ENCODE peak calls at places on chromosomes 5 and 9, in five cellular contexts. W is mesendoderm, N is IMR-90, Z is neuronal stem cell, Y is trophoblast cell. F is an unnamed sample. For H3K4me1, the result is how much of the 10 kb centered on the place peaks cover.

GRCh38 chr5:122723606-122724352 is 51.1 kb upstream of the SNX2 start:
- DNase-seq in Y (no peak), N (peak), Z (no peak), W (peak), F (no peak)

GRCh38 chr9:100486479-100487176 is 13.7 kb downstream of the TMEFF1 start:
- DNase-seq in Y (no peak), Z (no peak), N (no peak), W (no peak), F (no peak)

GRCh38 chr9:94809778-94810177 is 83.3 kb downstream of the AOPEP start:
- DNase-seq in Z (no peak), Y (peak), N (no peak), W (no peak), F (no peak)

GRCh38 chr9:77648458-77649108 is 461 bp upstream of the GNA14 start:
- DNase-seq in Y (no peak), W (peak), N (no peak), Z (peak), F (peak)

GRCh38 chr5:69217732-69218568 is 16.7 kb upstream of the CDK7 start:
- DNase-seq in Y (peak), Z (peak), W (peak), N (peak), F (peak)

GRCh38 chr9:15104826-15105420 is 194.7 kb upstream of the FREM1 start:
- DNase-seq in N (peak), Z (peak), Y (no peak), W (peak), F (peak)

GRCh38 chr5:128877476-128877875 is 87.8 kb upstream of the SLC27A6 start:
- DNase-seq in W (no peak), Y (no peak), N (no peak), Z (no peak), F (no peak)

GRCh38 chr9:84152204-84152603 is 171.6 kb downstream of the RMI1 start:
- DNase-seq in N (no peak), W (no peak), Y (no peak), Z (no peak), F (no peak)

GRCh38 chr5:96927008-96927407 is 8.9 kb upstream of the LNPEP start:
- DNase-seq in Z (no peak), N (peak), W (no peak), Y (no peak), F (no peak)

GRCh38 chr9:134457321-134457923 is 131.2 kb downstream of the RXRA start:
- DNase-seq in Y (no peak), N (no peak), W (no peak), Z (no peak), F (no peak)

DNA sequence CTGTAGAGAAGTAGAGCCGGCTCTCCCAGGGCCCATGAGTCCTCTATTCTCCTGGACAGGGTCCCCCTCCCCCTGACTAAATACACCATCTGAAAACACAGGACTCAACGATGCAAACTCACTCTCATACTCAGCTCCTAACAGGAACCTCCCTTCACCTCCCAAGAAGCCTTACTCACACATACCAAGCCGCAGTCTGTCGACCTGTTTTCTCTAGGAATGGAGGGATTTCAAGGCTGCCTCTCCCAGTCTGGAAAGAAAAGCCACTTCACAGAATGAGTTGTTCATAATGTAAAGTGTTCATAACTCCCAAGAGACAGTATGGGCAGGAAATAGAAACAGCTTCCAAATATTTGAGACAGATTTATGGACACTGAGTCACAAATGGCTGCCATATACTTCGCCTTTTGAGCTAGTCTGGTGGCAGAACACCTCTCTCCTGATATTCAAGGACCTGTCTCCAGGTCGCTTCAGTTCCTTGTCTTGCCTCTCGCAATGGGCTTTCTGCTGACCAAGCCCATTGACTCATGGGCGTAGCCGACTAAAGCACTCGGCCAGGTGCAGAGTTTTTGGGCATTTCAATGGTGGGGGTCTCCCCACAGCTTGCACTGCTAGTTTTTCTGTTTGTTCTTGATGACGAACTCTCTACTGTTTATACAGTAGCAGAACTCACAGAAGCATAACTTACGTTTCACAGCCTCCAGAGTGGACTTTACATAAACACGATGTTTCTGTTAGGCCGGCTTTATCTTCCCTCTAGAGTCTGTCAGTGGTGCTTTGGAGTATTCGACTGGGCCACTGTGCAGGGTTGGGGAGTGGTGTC is 25.0 kb upstream of the IL17B start:
- DNase-seq in Z (no peak), W (peak), N (peak), Y (peak), F (no peak)
- H3K4me1 ChIP-seq in Z (under half), W (under half), N (under half), Y (under half), F (under half)

GRCh38 chr9:1276474-1276873 is 226.3 kb downstream of the DMRT2 start:
- DNase-seq in Y (no peak), Z (no peak), W (peak), N (no peak), F (no peak)
- H3K18ac ChIP-seq in Y (no peak), Z (no peak), W (no peak), N (no peak), F (no peak)

DNA sequence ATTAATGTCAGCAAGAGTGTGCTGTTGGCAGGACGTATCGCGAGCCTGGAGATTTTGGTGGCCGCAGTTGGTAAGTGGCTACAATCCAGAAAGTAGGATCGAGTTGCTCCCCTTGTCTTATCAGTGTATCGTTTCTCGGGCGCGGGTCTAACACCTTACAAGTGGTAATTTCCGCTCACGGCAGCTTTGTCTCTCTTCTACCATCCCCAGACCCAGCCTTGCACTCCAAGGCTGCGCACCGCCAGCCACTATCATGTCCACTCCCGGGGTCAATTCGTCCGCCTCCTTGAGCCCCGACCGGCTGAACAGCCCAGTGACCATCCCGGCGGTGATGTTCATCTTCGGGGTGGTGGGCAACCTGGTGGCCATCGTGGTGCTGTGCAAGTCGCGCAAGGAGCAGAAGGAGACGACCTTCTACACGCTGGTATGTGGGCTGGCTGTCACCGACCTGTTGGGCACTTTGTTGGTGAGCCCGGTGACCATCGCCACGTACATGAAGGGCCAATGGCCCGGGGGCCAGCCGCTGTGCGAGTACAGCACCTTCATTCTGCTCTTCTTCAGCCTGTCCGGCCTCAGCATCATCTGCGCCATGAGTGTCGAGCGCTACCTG is 1.1 kb downstream of the PTGER4 start:
- DNase-seq in N (no peak), Y (no peak), W (peak), Z (no peak), F (peak)
- H3K4me1 ChIP-seq in N (under half), Y (under half), W (under half), Z (under half), F (under half)

GRCh38 chr5:18736051-18736398 is 1101.8 kb downstream of the TAF11L14 start:
- DNase-seq in N (no peak), W (peak), Y (no peak), Z (no peak), F (no peak)

GRCh38 chr5:18732556-18733479 is 1098.6 kb downstream of the TAF11L14 start:
- DNase-seq in N (no peak), W (no peak), Z (no peak), Y (no peak), F (no peak)
- H3K18ac ChIP-seq in N (no peak), W (no peak), Z (no peak), Y (no peak), F (no peak)

GRCh38 chr9:88742483-88742882 is 207.5 kb downstream of the NXNL2 start:
- DNase-seq in N (peak), Y (no peak), Z (no peak), W (no peak), F (no peak)
- H3K4me1 ChIP-seq in N (under half), Y (under half), Z (under half), W (under half), F (under half)

GRCh38 chr5:151097081-151097480 is 16.2 kb upstream of the TNIP1 start:
- DNase-seq in N (no peak), Z (no peak), Y (peak), W (no peak), F (no peak)
- H3K18ac ChIP-seq in N (no peak), Z (no peak), Y (no peak), W (no peak), F (no peak)